ENCODE peak calls at places on chromosome 10, in five cellular contexts. One of them, this sample, is unnamed.

GRCh38 chr10:98349508-98349922 is 65.5 kb downstream of the PYROXD2 start:
- DNase-seq in neural crest cell: no peak
- DNase-seq in AG04450: peak
- DNase-seq in endodermal cell: no peak
- DNase-seq in HFF-Myc: peak
- DNase-seq in this sample: no peak

GRCh38 chr10:132467464-132468149 is 70.0 kb upstream of the INPP5A start:
- DNase-seq in endodermal cell: no peak
- DNase-seq in HFF-Myc: no peak
- DNase-seq in AG04450: no peak
- DNase-seq in neural crest cell: no peak
- DNase-seq in this sample: peak

GRCh38 chr10:12875100-12875499 is 126.4 kb downstream of the CCDC3 start:
- DNase-seq in neural crest cell: no peak
- DNase-seq in AG04450: peak
- DNase-seq in HFF-Myc: no peak
- DNase-seq in endodermal cell: no peak
- DNase-seq in this sample: no peak

GRCh38 chr10:128078136-128078969 is 47.9 kb downstream of the MKI67 start:
- DNase-seq in neural crest cell: peak
- DNase-seq in endodermal cell: peak
- DNase-seq in HFF-Myc: no peak
- DNase-seq in AG04450: peak
- DNase-seq in this sample: peak

GRCh38 chr10:45599646-45600045 is 72.9 kb downstream of the ZFAND4 start:
- DNase-seq in HFF-Myc: no peak
- DNase-seq in neural crest cell: no peak
- DNase-seq in AG04450: no peak
- DNase-seq in endodermal cell: no peak
- DNase-seq in this sample: no peak

GRCh38 chr10:23136462-23136861 is 41.1 kb downstream of the MSRB2 start:
- DNase-seq in endodermal cell: no peak
- DNase-seq in AG04450: no peak
- DNase-seq in HFF-Myc: no peak
- DNase-seq in neural crest cell: no peak
- DNase-seq in this sample: no peak

GRCh38 chr10:48897438-48897790 is 42.2 kb downstream of the LRRC18 start:
- DNase-seq in endodermal cell: peak
- DNase-seq in HFF-Myc: no peak
- DNase-seq in neural crest cell: no peak
- DNase-seq in AG04450: no peak
- DNase-seq in this sample: no peak

GRCh38 chr10:22534849-22535604 is 179.4 kb downstream of the PIP4K2A start:
- DNase-seq in AG04450: no peak
- DNase-seq in HFF-Myc: no peak
- DNase-seq in neural crest cell: no peak
- DNase-seq in endodermal cell: no peak
- DNase-seq in this sample: no peak

GRCh38 chr10:44946201-44946600 is 13.4 kb upstream of the RASSF4 start:
- DNase-seq in AG04450: no peak
- DNase-seq in endodermal cell: no peak
- DNase-seq in neural crest cell: no peak
- DNase-seq in HFF-Myc: no peak
- DNase-seq in this sample: no peak

GRCh38 chr10:132143162-132143561 is 43.6 kb upstream of the DPYSL4 start:
- DNase-seq in neural crest cell: no peak
- DNase-seq in HFF-Myc: no peak
- DNase-seq in AG04450: no peak
- DNase-seq in endodermal cell: no peak
- DNase-seq in this sample: peak

GRCh38 chr10:129057856-129058663 is 409.0 kb upstream of the MGMT start:
- DNase-seq in AG04450: no peak
- DNase-seq in neural crest cell: no peak
- DNase-seq in endodermal cell: peak
- DNase-seq in HFF-Myc: no peak
- DNase-seq in this sample: no peak

GRCh38 chr10:102627446-102628293 is 16.6 kb upstream of the TRIM8 start:
- DNase-seq in neural crest cell: no peak
- DNase-seq in endodermal cell: peak
- DNase-seq in HFF-Myc: no peak
- DNase-seq in AG04450: no peak
- DNase-seq in this sample: peak

GRCh38 chr10:26365681-26366327 is 72.3 kb upstream of the APBB1IP start:
- DNase-seq in AG04450: no peak
- DNase-seq in endodermal cell: no peak
- DNase-seq in HFF-Myc: no peak
- DNase-seq in neural crest cell: no peak
- DNase-seq in this sample: no peak

GRCh38 chr10:131127122-131127589 is 184.4 kb downstream of the TCERG1L start:
- DNase-seq in HFF-Myc: no peak
- DNase-seq in endodermal cell: peak
- DNase-seq in AG04450: no peak
- DNase-seq in neural crest cell: no peak
- DNase-seq in this sample: no peak

GRCh38 chr10:57992321-57993077 is 275.2 kb downstream of the IPMK start:
- DNase-seq in endodermal cell: no peak
- DNase-seq in neural crest cell: no peak
- DNase-seq in HFF-Myc: no peak
- DNase-seq in AG04450: no peak
- DNase-seq in this sample: no peak

GRCh38 chr10:124180947-124181549 is 87.7 kb upstream of the CHST15 start:
- DNase-seq in neural crest cell: no peak
- DNase-seq in AG04450: no peak
- DNase-seq in HFF-Myc: no peak
- DNase-seq in endodermal cell: no peak
- DNase-seq in this sample: no peak

GRCh38 chr10:95818663-95819062 is 62.7 kb downstream of the ENTPD1 start:
- DNase-seq in AG04450: peak
- DNase-seq in endodermal cell: no peak
- DNase-seq in HFF-Myc: peak
- DNase-seq in neural crest cell: no peak
- DNase-seq in this sample: no peak

GRCh38 chr10:122648599-122649428 is 50.8 kb downstream of the C10orf120 start:
- DNase-seq in AG04450: peak
- DNase-seq in neural crest cell: peak
- DNase-seq in HFF-Myc: peak
- DNase-seq in endodermal cell: peak
- DNase-seq in this sample: peak

DNA sequence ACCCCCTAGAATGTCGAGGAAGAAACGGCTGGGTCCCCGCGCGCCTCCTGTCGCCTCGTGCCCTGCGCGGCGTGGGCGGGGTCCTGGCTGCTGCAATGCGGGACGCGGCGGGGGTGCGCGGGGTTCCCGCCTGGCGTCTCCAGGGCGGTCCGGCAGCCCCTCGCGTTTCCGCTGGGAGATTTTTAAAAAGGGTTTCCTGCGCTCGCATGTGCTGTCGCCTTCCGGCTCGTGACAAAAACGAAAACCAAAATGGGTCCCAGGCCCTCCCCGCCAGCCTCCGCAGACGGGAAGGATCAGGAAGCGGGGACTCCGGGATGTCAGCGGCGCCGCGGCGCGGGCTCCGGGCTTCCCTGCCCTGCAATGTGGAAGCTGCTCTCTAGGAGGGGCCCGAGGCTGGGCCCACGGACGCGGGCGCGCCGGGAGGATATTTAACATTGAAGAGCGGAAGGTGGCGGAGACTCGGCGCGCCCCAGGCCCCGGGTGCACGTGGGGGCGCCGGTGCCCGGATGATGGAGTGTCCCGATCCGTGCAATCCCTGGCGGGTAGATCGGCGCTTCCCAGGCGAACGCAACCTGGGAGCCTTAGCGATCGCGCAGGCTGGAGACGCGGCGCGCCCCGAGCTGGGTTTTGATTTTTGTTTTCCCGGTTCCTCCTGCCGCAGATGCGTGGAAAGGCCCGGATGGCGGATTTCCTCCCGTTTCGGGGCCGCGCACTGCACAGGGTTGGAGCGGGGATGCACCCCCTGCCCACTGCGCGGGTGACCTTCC is 1.0 kb downstream of the PFKP start:
- DNase-seq in endodermal cell: peak
- DNase-seq in HFF-Myc: no peak
- DNase-seq in neural crest cell: peak
- DNase-seq in AG04450: no peak
- DNase-seq in this sample: peak
- TF ChIP-seq CTCF in endodermal cell: peak
- TF ChIP-seq CTCF in HFF-Myc: peak
- TF ChIP-seq CTCF in neural crest cell: peak
- TF ChIP-seq CTCF in AG04450: peak
- TF ChIP-seq CTCF in this sample: no peak

GRCh38 chr10:81914736-81915510 is 39.9 kb downstream of the NRG3 start:
- DNase-seq in HFF-Myc: no peak
- DNase-seq in neural crest cell: no peak
- DNase-seq in endodermal cell: no peak
- DNase-seq in AG04450: no peak
- DNase-seq in this sample: no peak

GRCh38 chr10:81915517-81915916 is 40.5 kb downstream of the NRG3 start:
- DNase-seq in HFF-Myc: no peak
- DNase-seq in AG04450: no peak
- DNase-seq in neural crest cell: no peak
- DNase-seq in endodermal cell: peak
- DNase-seq in this sample: no peak

GRCh38 chr10:81918766-81919165 is 43.8 kb downstream of the NRG3 start:
- DNase-seq in HFF-Myc: no peak
- DNase-seq in neural crest cell: no peak
- DNase-seq in endodermal cell: no peak
- DNase-seq in AG04450: no peak
- DNase-seq in this sample: no peak

GRCh38 chr10:81917666-81918065 is 42.7 kb downstream of the NRG3 start:
- DNase-seq in endodermal cell: no peak
- DNase-seq in neural crest cell: no peak
- DNase-seq in AG04450: no peak
- DNase-seq in HFF-Myc: no peak
- DNase-seq in this sample: no peak

GRCh38 chr10:81920213-81920829 is 45.3 kb downstream of the NRG3 start:
- DNase-seq in HFF-Myc: no peak
- DNase-seq in endodermal cell: peak
- DNase-seq in neural crest cell: no peak
- DNase-seq in AG04450: no peak
- DNase-seq in this sample: peak
- TF ChIP-seq CTCF in HFF-Myc: peak
- TF ChIP-seq CTCF in endodermal cell: peak
- TF ChIP-seq CTCF in neural crest cell: peak
- TF ChIP-seq CTCF in AG04450: no peak
- TF ChIP-seq CTCF in this sample: peak

DNA sequence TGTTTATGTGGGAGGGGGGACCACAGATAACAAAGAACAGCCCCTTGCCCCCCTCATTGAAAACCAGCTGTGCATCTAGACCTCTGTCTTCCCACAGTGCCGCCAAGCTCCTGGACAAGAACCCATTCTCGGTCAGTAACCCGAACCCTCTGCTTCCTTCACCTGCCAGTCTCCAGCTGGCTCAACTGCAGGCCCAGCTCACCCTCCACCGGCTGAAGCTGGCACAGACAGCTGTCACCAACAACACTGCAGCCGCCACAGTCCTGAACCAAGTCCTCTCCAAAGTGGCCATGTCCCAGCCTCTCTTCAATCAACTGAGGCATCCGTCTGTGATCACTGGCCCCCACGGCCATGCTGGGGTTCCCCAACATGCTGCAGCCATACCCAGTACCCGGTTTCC is 91.0 kb upstream of the PDCD4 start:
- DNase-seq in endodermal cell: no peak
- DNase-seq in AG04450: no peak
- DNase-seq in neural crest cell: no peak
- DNase-seq in HFF-Myc: no peak
- DNase-seq in this sample: no peak
- TF ChIP-seq CTCF in endodermal cell: no peak
- TF ChIP-seq CTCF in AG04450: no peak
- TF ChIP-seq CTCF in neural crest cell: no peak
- TF ChIP-seq CTCF in HFF-Myc: no peak
- TF ChIP-seq CTCF in this sample: no peak

GRCh38 chr10:32646535-32646934 is 200.6 kb downstream of the CCDC7 start:
- DNase-seq in endodermal cell: no peak
- DNase-seq in neural crest cell: no peak
- DNase-seq in HFF-Myc: no peak
- DNase-seq in AG04450: no peak
- DNase-seq in this sample: no peak

DNA sequence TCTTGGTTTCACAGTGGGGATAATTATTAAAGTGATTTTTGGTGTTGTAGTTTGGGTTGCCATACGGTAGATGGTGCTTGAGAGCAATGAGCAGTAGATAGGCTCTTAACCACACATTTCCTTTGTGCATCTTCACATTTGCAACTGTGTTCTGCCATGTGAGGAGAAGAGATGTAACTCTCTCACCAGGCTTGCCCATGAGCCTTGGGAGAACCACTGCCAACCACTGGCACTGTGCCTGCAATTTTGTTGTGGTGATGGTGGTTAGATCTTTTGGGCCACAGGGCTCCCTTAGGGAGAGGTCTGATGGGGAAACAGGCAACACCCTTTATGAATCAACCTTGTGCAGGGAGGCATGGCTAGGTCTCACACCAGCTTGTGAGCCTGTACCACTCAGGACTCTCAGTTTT is 204.3 kb downstream of the CCDC7 start:
- DNase-seq in endodermal cell: peak
- DNase-seq in neural crest cell: no peak
- DNase-seq in HFF-Myc: no peak
- DNase-seq in AG04450: no peak
- DNase-seq in this sample: no peak
- TF ChIP-seq CTCF in endodermal cell: peak
- TF ChIP-seq CTCF in neural crest cell: no peak
- TF ChIP-seq CTCF in HFF-Myc: no peak
- TF ChIP-seq CTCF in AG04450: no peak
- TF ChIP-seq CTCF in this sample: no peak

DNA sequence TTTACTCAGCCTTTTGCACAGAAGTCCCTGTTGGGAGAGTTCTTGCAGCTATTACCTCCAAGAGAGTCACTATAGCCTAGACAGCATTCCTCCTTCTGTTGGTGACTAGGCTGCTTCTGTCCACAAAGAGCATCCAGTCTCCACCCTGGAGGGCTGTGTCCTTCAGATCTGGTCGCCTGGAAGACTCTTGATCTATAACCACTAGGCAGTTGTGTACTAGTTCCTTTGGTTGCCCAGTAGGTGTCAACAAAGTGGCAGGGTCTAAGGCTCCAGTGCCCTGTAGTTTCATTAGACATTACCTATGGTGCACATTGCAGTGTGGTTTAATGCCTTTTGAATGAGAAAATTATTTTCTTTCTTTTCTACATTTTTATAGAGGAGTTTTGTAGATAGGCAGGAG is 11.3 kb upstream of the AKR1C2 start:
- DNase-seq in HFF-Myc: no peak
- DNase-seq in AG04450: no peak
- DNase-seq in endodermal cell: no peak
- DNase-seq in neural crest cell: no peak
- DNase-seq in this sample: no peak
- TF ChIP-seq CTCF in HFF-Myc: no peak
- TF ChIP-seq CTCF in AG04450: no peak
- TF ChIP-seq CTCF in endodermal cell: peak
- TF ChIP-seq CTCF in neural crest cell: no peak
- TF ChIP-seq CTCF in this sample: no peak